ENCODE peak calls at places on chromosomes 13 and 19, in four cellular contexts. S is H1, H is mesenchymal stem cell, M is trophoblast cell. T is an unnamed sample.

GRCh38 chr19:3880471-3881271 is at the start of gene ATCAY:
- DNase-seq in M (no peak), H (no peak), S (no peak), T (peak)

GRCh38 chr13:34926513-34926912 is 15.6 kb upstream of the NBEA start:
- DNase-seq in H (peak), S (no peak), M (peak), T (no peak)

GRCh38 chr19:7871280-7871529 is 3.0 kb downstream of the PRR36 start:
- DNase-seq in M (no peak), S (no peak), H (no peak), T (no peak)

GRCh38 chr13:107271226-107271625 is 703.3 kb upstream of the ARGLU1 start:
- DNase-seq in S (peak), M (no peak), H (peak), T (no peak)

GRCh38 chr19:54473071-54473941 is at the start of gene CDC42EP5:
- DNase-seq in M (peak), S (no peak), H (peak), T (no peak)

GRCh38 chr19:4081441-4082129 is 14.9 kb upstream of the ZBTB7A start:
- DNase-seq in M (peak), S (no peak), H (no peak), T (no peak)

GRCh38 chr19:58128041-58128685 is 22.4 kb downstream of the ZNF329 start:
- DNase-seq in M (no peak), S (no peak), H (no peak), T (no peak)

GRCh38 chr19:41711376-41712261 is 3.2 kb downstream of the CEACAM5 start:
- DNase-seq in S (no peak), H (no peak), M (no peak), T (no peak)

GRCh38 chr19:31519216-31519615 is 170.0 kb upstream of the TSHZ3 start:
- DNase-seq in M (peak), H (peak), S (no peak), T (no peak)

GRCh38 chr13:91045351-91046034 is 302.0 kb upstream of the MIR17HG start:
- DNase-seq in M (peak), H (peak), S (no peak), T (peak)

GRCh38 chr13:114310961-114311360 is 3.3 kb upstream of the CHAMP1 start:
- DNase-seq in S (no peak), H (peak), M (no peak), T (no peak)

GRCh38 chr13:73618275-73618865 is 515.8 kb downstream of the KLF12 start:
- DNase-seq in H (no peak), M (no peak), S (no peak), T (no peak)

GRCh38 chr13:34156841-34157365 is 339.0 kb downstream of the RFC3 start:
- DNase-seq in M (peak), H (peak), S (peak), T (no peak)

GRCh38 chr13:102291587-102292218 is 110.1 kb downstream of the FGF14 start:
- DNase-seq in M (no peak), H (peak), S (no peak), T (no peak)

GRCh38 chr19:42229855-42230331 is 9.8 kb downstream of the ZNF526 start:
- DNase-seq in M (no peak), S (no peak), H (peak), T (no peak)

GRCh38 chr19:3710265-3710812 is 2.2 kb downstream of the TJP3 start:
- DNase-seq in M (peak), S (no peak), H (peak), T (no peak)

GRCh38 chr19:38841787-38842438 is 7.9 kb downstream of the HNRNPL start:
- DNase-seq in M (no peak), S (no peak), H (no peak), T (no peak)

GRCh38 chr13:85970727-85971126 is 171.5 kb upstream of the SLITRK6 start:
- DNase-seq in S (no peak), H (peak), M (peak), T (no peak)

GRCh38 chr19:51147663-51148062 is 5.6 kb downstream of the SIGLEC7 start:
- DNase-seq in M (no peak), H (no peak), S (no peak), T (no peak)

GRCh38 chr19:41456342-41456918 is 13.5 kb downstream of the ERICH4 start:
- DNase-seq in M (no peak), S (no peak), H (peak), T (no peak)

GRCh38 chr19:1851581-1852293 is 3.5 kb upstream of the REXO1 start:
- DNase-seq in S (no peak), H (no peak), M (no peak), T (no peak)
- H3K4me3 ChIP-seq in S (peak), H (no peak), M (no peak), T (peak)

GRCh38 chr19:2202366-2202765 is 33.8 kb downstream of the PLEKHJ1 start:
- DNase-seq in S (no peak), M (no peak), H (no peak), T (no peak)

GRCh38 chr19:2199215-2199614 is 35.5 kb downstream of the DOT1L start:
- DNase-seq in S (no peak), H (no peak), M (no peak), T (peak)

GRCh38 chr19:2201473-2202148 is 34.5 kb downstream of the PLEKHJ1 start:
- DNase-seq in H (no peak), S (no peak), M (no peak), T (no peak)

GRCh38 chr19:2198317-2198716 is 34.6 kb downstream of the DOT1L start:
- DNase-seq in H (no peak), S (no peak), M (no peak), T (no peak)

GRCh38 chr19:2199861-2200623 is 36.1 kb downstream of the PLEKHJ1 start:
- DNase-seq in H (no peak), S (no peak), M (no peak), T (no peak)
- H2BK12ac ChIP-seq in H (no peak), S (peak), M (no peak), T (no peak)

GRCh38 chr13:80823472-80823871 is 482.5 kb upstream of the SPRY2 start:
- DNase-seq in S (no peak), H (no peak), M (no peak), T (no peak)

GRCh38 chr13:80830431-80830830 is 489.5 kb upstream of the SPRY2 start:
- DNase-seq in M (no peak), S (no peak), H (no peak), T (no peak)

GRCh38 chr13:80824231-80824630 is 483.3 kb upstream of the SPRY2 start:
- DNase-seq in H (peak), M (no peak), S (no peak), T (no peak)

GRCh38 chr13:80828759-80829158 is 487.8 kb upstream of the SPRY2 start:
- DNase-seq in S (no peak), M (no peak), H (no peak), T (no peak)

DNA sequence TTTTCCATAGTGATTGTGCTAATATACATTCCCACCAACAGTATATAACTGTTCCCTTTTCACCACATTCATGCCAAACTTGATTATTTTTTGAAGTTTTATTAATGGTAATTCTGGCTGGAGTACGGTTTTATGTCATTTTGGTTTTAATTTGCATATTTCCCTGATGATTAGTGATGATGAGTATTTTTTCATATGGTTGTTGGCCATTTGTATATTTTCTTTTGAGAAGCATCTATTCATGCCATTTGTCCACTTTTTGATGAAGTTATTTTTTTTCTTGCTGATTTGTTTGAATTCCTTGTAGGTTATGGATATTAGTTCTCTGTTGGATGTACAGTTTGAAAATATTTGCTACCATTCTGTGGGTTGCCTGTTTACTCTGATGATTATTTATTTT is 484.4 kb upstream of the SPRY2 start:
- DNase-seq in S (no peak), M (no peak), H (no peak), T (no peak)
- H3K4me3 ChIP-seq in S (no peak), M (no peak), H (no peak), T (no peak)

GRCh38 chr13:60261432-60262351 is 98.0 kb upstream of the DIAPH3 start:
- DNase-seq in M (no peak), H (no peak), S (peak), T (no peak)
- H2BK12ac ChIP-seq in M (no peak), H (no peak), S (peak), T (no peak)

DNA sequence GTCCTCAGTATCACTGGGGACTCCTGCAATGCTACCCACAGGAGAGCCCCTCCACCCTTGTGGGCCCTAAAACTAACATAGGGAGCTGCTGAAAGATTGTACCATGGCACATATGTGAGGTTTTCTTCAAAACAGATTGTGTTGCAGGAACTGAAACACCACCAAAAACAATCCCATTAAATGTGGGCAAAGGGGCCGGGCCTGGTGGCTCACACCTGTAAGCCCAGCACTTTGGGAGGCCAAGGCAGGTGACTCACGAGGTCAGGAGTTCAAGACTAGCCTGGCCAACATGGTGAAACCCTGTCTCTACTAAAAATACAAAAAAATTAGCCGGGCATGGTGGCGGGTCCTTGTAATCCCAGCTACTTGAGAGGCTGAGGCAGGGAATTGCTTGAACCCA is 34.7 kb downstream of the SCGB2B2 start:
- DNase-seq in H (no peak), S (no peak), M (no peak), T (no peak)
- H3K4me3 ChIP-seq in H (no peak), S (no peak), M (no peak), T (no peak)

GRCh38 chr19:17951151-17952040 is 15.5 kb upstream of the KCNN1 start:
- DNase-seq in H (no peak), S (no peak), M (no peak), T (no peak)
- H2BK12ac ChIP-seq in H (no peak), S (peak), M (no peak), T (no peak)

DNA sequence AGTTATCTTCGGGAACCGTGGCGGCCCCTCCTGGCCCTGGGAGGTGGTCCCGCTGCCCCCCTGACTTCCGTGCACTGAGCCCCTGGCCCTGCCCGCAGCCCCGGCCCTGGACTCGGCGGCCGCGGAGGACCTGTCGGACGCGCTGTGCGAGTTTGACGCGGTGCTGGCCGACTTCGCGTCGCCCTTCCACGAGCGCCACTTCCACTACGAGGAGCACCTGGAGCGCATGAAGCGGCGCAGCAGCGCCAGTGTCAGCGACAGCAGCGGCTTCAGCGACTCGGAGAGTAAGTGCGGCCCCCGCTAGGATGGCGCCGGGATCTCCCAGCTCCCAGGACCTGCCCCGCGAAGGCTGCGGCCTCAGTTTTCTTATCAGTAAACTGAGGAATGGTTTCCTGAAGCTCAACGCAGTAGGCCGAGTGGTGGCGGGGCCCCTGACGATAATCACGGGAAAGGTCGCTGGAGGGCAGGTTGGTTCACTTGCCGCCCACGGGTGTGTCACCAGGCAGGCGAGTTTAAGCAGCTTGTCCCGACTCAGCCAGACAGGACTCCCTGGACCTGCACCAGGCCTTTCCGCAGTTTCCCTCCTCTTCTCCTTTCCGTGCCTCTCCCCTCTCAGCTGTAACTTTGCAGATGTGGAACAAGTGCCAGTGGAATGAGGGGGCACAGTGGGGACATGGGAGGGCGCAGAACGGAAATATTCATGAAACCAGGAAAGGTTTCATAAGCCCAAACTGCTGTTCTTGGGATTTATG is 1.0 kb downstream of the RGCC start:
- DNase-seq in S (no peak), M (peak), H (peak), T (no peak)
- H3K4me3 ChIP-seq in S (peak), M (peak), H (peak), T (peak)

GRCh38 chr13:51244637-51245405 is 22.6 kb downstream of the FAM124A start:
- DNase-seq in H (no peak), M (no peak), S (no peak), T (no peak)
- H2BK12ac ChIP-seq in H (no peak), M (no peak), S (peak), T (no peak)

GRCh38 chr13:49403966-49404365 is 39.9 kb downstream of the CAB39L start:
- DNase-seq in S (no peak), H (no peak), M (peak), T (no peak)

GRCh38 chr13:49399801-49400472 is 43.9 kb downstream of the CAB39L start:
- DNase-seq in M (peak), H (no peak), S (no peak), T (no peak)

GRCh38 chr13:49395416-49396277 is 48.2 kb downstream of the CAB39L start:
- DNase-seq in S (no peak), H (no peak), M (no peak), T (no peak)

GRCh38 chr13:49404621-49405020 is 39.2 kb downstream of the CAB39L start:
- DNase-seq in M (no peak), S (no peak), H (no peak), T (no peak)

GRCh38 chr13:49400755-49401659 is 42.9 kb downstream of the CAB39L start:
- DNase-seq in H (peak), S (no peak), M (peak), T (peak)
- H3K4me3 ChIP-seq in H (peak), S (no peak), M (no peak), T (no peak)